ENCODE peak calls at places on chromosomes 13 and 19, in seven cellular contexts. One of them, this sample, is unnamed.

GRCh38 chr19:54653181-54653809 is 9.5 kb upstream of the LILRB4 start:
- DNase-seq in endothelial cell: no peak
- DNase-seq in stimulated activated CD4-positive, alpha-beta T cell treated with anti-CD3 and anti-CD28 coated beads, Interleukin-2, amount 100 ng/mL, for 48 hours: no peak
- DNase-seq in fibroblast of lung: peak
- DNase-seq in AG10803: peak
- DNase-seq in T1000: no peak
- DNase-seq in NCI-H1105 treated with DMSO at 0.1 percent for 48 hours: peak
- DNase-seq in this sample: no peak

GRCh38 chr13:114035583-114036501 is 62.0 kb upstream of the C13orf46 start:
- DNase-seq in stimulated activated CD4-positive, alpha-beta T cell treated with anti-CD3 and anti-CD28 coated beads, Interleukin-2, amount 100 ng/mL, for 48 hours: no peak
- DNase-seq in NCI-H1105 treated with DMSO at 0.1 percent for 48 hours: no peak
- DNase-seq in fibroblast of lung: peak
- DNase-seq in endothelial cell: peak
- DNase-seq in T1000: no peak
- DNase-seq in AG10803: peak
- DNase-seq in this sample: no peak

GRCh38 chr19:679418-680286 is 3.5 kb downstream of the FSTL3 start:
- DNase-seq in NCI-H1105 treated with DMSO at 0.1 percent for 48 hours: peak
- DNase-seq in stimulated activated CD4-positive, alpha-beta T cell treated with anti-CD3 and anti-CD28 coated beads, Interleukin-2, amount 100 ng/mL, for 48 hours: no peak
- DNase-seq in endothelial cell: peak
- DNase-seq in T1000: peak
- DNase-seq in AG10803: peak
- DNase-seq in fibroblast of lung: peak
- DNase-seq in this sample: peak

GRCh38 chr19:51691122-51692064 is 1.7 kb upstream of the SPACA6 start:
- DNase-seq in endothelial cell: no peak
- DNase-seq in T1000: no peak
- DNase-seq in NCI-H1105 treated with DMSO at 0.1 percent for 48 hours: no peak
- DNase-seq in stimulated activated CD4-positive, alpha-beta T cell treated with anti-CD3 and anti-CD28 coated beads, Interleukin-2, amount 100 ng/mL, for 48 hours: no peak
- DNase-seq in fibroblast of lung: peak
- DNase-seq in AG10803: peak
- DNase-seq in this sample: no peak

GRCh38 chr13:51793570-51794273 is 10.2 kb downstream of the DHRS12 start:
- DNase-seq in NCI-H1105 treated with DMSO at 0.1 percent for 48 hours: no peak
- DNase-seq in endothelial cell: no peak
- DNase-seq in AG10803: peak
- DNase-seq in fibroblast of lung: peak
- DNase-seq in stimulated activated CD4-positive, alpha-beta T cell treated with anti-CD3 and anti-CD28 coated beads, Interleukin-2, amount 100 ng/mL, for 48 hours: peak
- DNase-seq in T1000: no peak
- DNase-seq in this sample: no peak

GRCh38 chr19:8081569-8082550 is 29.3 kb downstream of the CCL25 start:
- DNase-seq in stimulated activated CD4-positive, alpha-beta T cell treated with anti-CD3 and anti-CD28 coated beads, Interleukin-2, amount 100 ng/mL, for 48 hours: no peak
- DNase-seq in AG10803: no peak
- DNase-seq in T1000: no peak
- DNase-seq in fibroblast of lung: no peak
- DNase-seq in NCI-H1105 treated with DMSO at 0.1 percent for 48 hours: no peak
- DNase-seq in endothelial cell: no peak
- DNase-seq in this sample: no peak

GRCh38 chr13:26051231-26052135 is at the start of gene SHISA2:
- DNase-seq in T1000: no peak
- DNase-seq in AG10803: peak
- DNase-seq in stimulated activated CD4-positive, alpha-beta T cell treated with anti-CD3 and anti-CD28 coated beads, Interleukin-2, amount 100 ng/mL, for 48 hours: peak
- DNase-seq in fibroblast of lung: peak
- DNase-seq in endothelial cell: peak
- DNase-seq in NCI-H1105 treated with DMSO at 0.1 percent for 48 hours: peak
- DNase-seq in this sample: peak

GRCh38 chr19:46384396-46384795 is 29.0 kb downstream of the CCDC8 start:
- DNase-seq in AG10803: no peak
- DNase-seq in fibroblast of lung: no peak
- DNase-seq in endothelial cell: no peak
- DNase-seq in NCI-H1105 treated with DMSO at 0.1 percent for 48 hours: no peak
- DNase-seq in stimulated activated CD4-positive, alpha-beta T cell treated with anti-CD3 and anti-CD28 coated beads, Interleukin-2, amount 100 ng/mL, for 48 hours: no peak
- DNase-seq in T1000: no peak
- DNase-seq in this sample: no peak

GRCh38 chr19:33805840-33806433 is 9.3 kb downstream of the KCTD15 start:
- DNase-seq in NCI-H1105 treated with DMSO at 0.1 percent for 48 hours: no peak
- DNase-seq in endothelial cell: no peak
- DNase-seq in T1000: no peak
- DNase-seq in stimulated activated CD4-positive, alpha-beta T cell treated with anti-CD3 and anti-CD28 coated beads, Interleukin-2, amount 100 ng/mL, for 48 hours: no peak
- DNase-seq in fibroblast of lung: no peak
- DNase-seq in AG10803: no peak
- DNase-seq in this sample: no peak

GRCh38 chr13:20526664-20527063 is 1.0 kb upstream of the CRYL1 start:
- DNase-seq in AG10803: peak
- DNase-seq in stimulated activated CD4-positive, alpha-beta T cell treated with anti-CD3 and anti-CD28 coated beads, Interleukin-2, amount 100 ng/mL, for 48 hours: no peak
- DNase-seq in NCI-H1105 treated with DMSO at 0.1 percent for 48 hours: no peak
- DNase-seq in fibroblast of lung: peak
- DNase-seq in endothelial cell: no peak
- DNase-seq in T1000: no peak
- DNase-seq in this sample: peak

GRCh38 chr19:15260939-15261338 is 28.7 kb upstream of the EPHX3 start:
- DNase-seq in endothelial cell: no peak
- DNase-seq in T1000: no peak
- DNase-seq in AG10803: peak
- DNase-seq in NCI-H1105 treated with DMSO at 0.1 percent for 48 hours: no peak
- DNase-seq in fibroblast of lung: no peak
- DNase-seq in stimulated activated CD4-positive, alpha-beta T cell treated with anti-CD3 and anti-CD28 coated beads, Interleukin-2, amount 100 ng/mL, for 48 hours: no peak
- DNase-seq in this sample: no peak

GRCh38 chr19:47283405-47284059 is 8.8 kb downstream of the INAFM1 start:
- DNase-seq in NCI-H1105 treated with DMSO at 0.1 percent for 48 hours: no peak
- DNase-seq in stimulated activated CD4-positive, alpha-beta T cell treated with anti-CD3 and anti-CD28 coated beads, Interleukin-2, amount 100 ng/mL, for 48 hours: no peak
- DNase-seq in AG10803: no peak
- DNase-seq in T1000: no peak
- DNase-seq in fibroblast of lung: no peak
- DNase-seq in endothelial cell: no peak
- DNase-seq in this sample: no peak

GRCh38 chr13:40895715-40896184 is 106.3 kb downstream of the SLC25A15 start:
- DNase-seq in fibroblast of lung: no peak
- DNase-seq in T1000: no peak
- DNase-seq in AG10803: no peak
- DNase-seq in endothelial cell: no peak
- DNase-seq in stimulated activated CD4-positive, alpha-beta T cell treated with anti-CD3 and anti-CD28 coated beads, Interleukin-2, amount 100 ng/mL, for 48 hours: no peak
- DNase-seq in NCI-H1105 treated with DMSO at 0.1 percent for 48 hours: peak
- DNase-seq in this sample: peak

GRCh38 chr13:113855012-113855921 is 8.6 kb downstream of the GAS6 start:
- DNase-seq in T1000: no peak
- DNase-seq in NCI-H1105 treated with DMSO at 0.1 percent for 48 hours: no peak
- DNase-seq in AG10803: no peak
- DNase-seq in stimulated activated CD4-positive, alpha-beta T cell treated with anti-CD3 and anti-CD28 coated beads, Interleukin-2, amount 100 ng/mL, for 48 hours: no peak
- DNase-seq in endothelial cell: no peak
- DNase-seq in fibroblast of lung: no peak
- DNase-seq in this sample: no peak

GRCh38 chr13:22915442-22916082 is 265.2 kb upstream of the SGCG start:
- DNase-seq in fibroblast of lung: peak
- DNase-seq in endothelial cell: peak
- DNase-seq in NCI-H1105 treated with DMSO at 0.1 percent for 48 hours: peak
- DNase-seq in T1000: no peak
- DNase-seq in stimulated activated CD4-positive, alpha-beta T cell treated with anti-CD3 and anti-CD28 coated beads, Interleukin-2, amount 100 ng/mL, for 48 hours: no peak
- DNase-seq in AG10803: peak
- DNase-seq in this sample: no peak

GRCh38 chr19:1748115-1748702 is 5.1 kb upstream of the ONECUT3 start:
- DNase-seq in AG10803: no peak
- DNase-seq in stimulated activated CD4-positive, alpha-beta T cell treated with anti-CD3 and anti-CD28 coated beads, Interleukin-2, amount 100 ng/mL, for 48 hours: no peak
- DNase-seq in T1000: no peak
- DNase-seq in NCI-H1105 treated with DMSO at 0.1 percent for 48 hours: no peak
- DNase-seq in fibroblast of lung: no peak
- DNase-seq in endothelial cell: no peak
- DNase-seq in this sample: no peak

GRCh38 chr13:44578064-44578394 is 1.9 kb upstream of the TSC22D1 start:
- DNase-seq in endothelial cell: no peak
- DNase-seq in stimulated activated CD4-positive, alpha-beta T cell treated with anti-CD3 and anti-CD28 coated beads, Interleukin-2, amount 100 ng/mL, for 48 hours: no peak
- DNase-seq in T1000: no peak
- DNase-seq in AG10803: peak
- DNase-seq in NCI-H1105 treated with DMSO at 0.1 percent for 48 hours: no peak
- DNase-seq in fibroblast of lung: peak
- DNase-seq in this sample: peak

GRCh38 chr19:46821512-46822359 is 28.9 kb downstream of the AP2S1 start:
- DNase-seq in NCI-H1105 treated with DMSO at 0.1 percent for 48 hours: no peak
- DNase-seq in T1000: no peak
- DNase-seq in fibroblast of lung: no peak
- DNase-seq in stimulated activated CD4-positive, alpha-beta T cell treated with anti-CD3 and anti-CD28 coated beads, Interleukin-2, amount 100 ng/mL, for 48 hours: peak
- DNase-seq in AG10803: no peak
- DNase-seq in endothelial cell: no peak
- DNase-seq in this sample: peak

GRCh38 chr19:29526730-29527499 is 1.1 kb downstream of the VSTM2B start:
- DNase-seq in fibroblast of lung: no peak
- DNase-seq in AG10803: no peak
- DNase-seq in T1000: no peak
- DNase-seq in endothelial cell: peak
- DNase-seq in stimulated activated CD4-positive, alpha-beta T cell treated with anti-CD3 and anti-CD28 coated beads, Interleukin-2, amount 100 ng/mL, for 48 hours: peak
- DNase-seq in NCI-H1105 treated with DMSO at 0.1 percent for 48 hours: peak
- DNase-seq in this sample: no peak

GRCh38 chr13:91154553-91154952 is 192.9 kb upstream of the MIR17HG start:
- DNase-seq in stimulated activated CD4-positive, alpha-beta T cell treated with anti-CD3 and anti-CD28 coated beads, Interleukin-2, amount 100 ng/mL, for 48 hours: no peak
- DNase-seq in AG10803: peak
- DNase-seq in NCI-H1105 treated with DMSO at 0.1 percent for 48 hours: no peak
- DNase-seq in T1000: no peak
- DNase-seq in endothelial cell: no peak
- DNase-seq in fibroblast of lung: peak
- DNase-seq in this sample: peak

GRCh38 chr13:40776681-40777165 is 5.7 kb upstream of the MRPS31 start:
- DNase-seq in T1000: no peak
- DNase-seq in stimulated activated CD4-positive, alpha-beta T cell treated with anti-CD3 and anti-CD28 coated beads, Interleukin-2, amount 100 ng/mL, for 48 hours: peak
- DNase-seq in AG10803: peak
- DNase-seq in endothelial cell: no peak
- DNase-seq in fibroblast of lung: peak
- DNase-seq in NCI-H1105 treated with DMSO at 0.1 percent for 48 hours: no peak
- DNase-seq in this sample: no peak

GRCh38 chr13:111367340-111367739 is 46.9 kb downstream of the TEX29 start:
- DNase-seq in AG10803: no peak
- DNase-seq in fibroblast of lung: no peak
- DNase-seq in stimulated activated CD4-positive, alpha-beta T cell treated with anti-CD3 and anti-CD28 coated beads, Interleukin-2, amount 100 ng/mL, for 48 hours: no peak
- DNase-seq in endothelial cell: no peak
- DNase-seq in NCI-H1105 treated with DMSO at 0.1 percent for 48 hours: no peak
- DNase-seq in T1000: no peak
- DNase-seq in this sample: no peak

GRCh38 chr19:13670846-13671245 is 93.5 kb upstream of the MRI1 start:
- DNase-seq in fibroblast of lung: no peak
- DNase-seq in T1000: no peak
- DNase-seq in endothelial cell: no peak
- DNase-seq in NCI-H1105 treated with DMSO at 0.1 percent for 48 hours: peak
- DNase-seq in AG10803: no peak
- DNase-seq in stimulated activated CD4-positive, alpha-beta T cell treated with anti-CD3 and anti-CD28 coated beads, Interleukin-2, amount 100 ng/mL, for 48 hours: no peak
- DNase-seq in this sample: no peak

GRCh38 chr19:8147579-8147978 is 1.8 kb downstream of the FBN3 start:
- DNase-seq in fibroblast of lung: no peak
- DNase-seq in AG10803: no peak
- DNase-seq in stimulated activated CD4-positive, alpha-beta T cell treated with anti-CD3 and anti-CD28 coated beads, Interleukin-2, amount 100 ng/mL, for 48 hours: no peak
- DNase-seq in endothelial cell: no peak
- DNase-seq in NCI-H1105 treated with DMSO at 0.1 percent for 48 hours: no peak
- DNase-seq in T1000: no peak
- DNase-seq in this sample: no peak

GRCh38 chr19:39996218-39996810 is 546 bp upstream of the ZNF546 start:
- DNase-seq in endothelial cell: no peak
- DNase-seq in stimulated activated CD4-positive, alpha-beta T cell treated with anti-CD3 and anti-CD28 coated beads, Interleukin-2, amount 100 ng/mL, for 48 hours: peak
- DNase-seq in fibroblast of lung: peak
- DNase-seq in T1000: no peak
- DNase-seq in AG10803: peak
- DNase-seq in NCI-H1105 treated with DMSO at 0.1 percent for 48 hours: peak
- DNase-seq in this sample: peak

GRCh38 chr19:47225746-47226425 is 5.1 kb downstream of the BBC3 start:
- DNase-seq in stimulated activated CD4-positive, alpha-beta T cell treated with anti-CD3 and anti-CD28 coated beads, Interleukin-2, amount 100 ng/mL, for 48 hours: peak
- DNase-seq in AG10803: peak
- DNase-seq in T1000: peak
- DNase-seq in endothelial cell: peak
- DNase-seq in NCI-H1105 treated with DMSO at 0.1 percent for 48 hours: peak
- DNase-seq in fibroblast of lung: peak
- DNase-seq in this sample: peak

GRCh38 chr13:114264886-114265611 is 16.4 kb upstream of the UPF3A start:
- DNase-seq in fibroblast of lung: peak
- DNase-seq in stimulated activated CD4-positive, alpha-beta T cell treated with anti-CD3 and anti-CD28 coated beads, Interleukin-2, amount 100 ng/mL, for 48 hours: no peak
- DNase-seq in endothelial cell: no peak
- DNase-seq in AG10803: peak
- DNase-seq in NCI-H1105 treated with DMSO at 0.1 percent for 48 hours: no peak
- DNase-seq in T1000: no peak
- DNase-seq in this sample: no peak

GRCh38 chr13:100330662-100331061 is 241.8 kb downstream of the PCCA start:
- DNase-seq in AG10803: no peak
- DNase-seq in endothelial cell: no peak
- DNase-seq in fibroblast of lung: peak
- DNase-seq in stimulated activated CD4-positive, alpha-beta T cell treated with anti-CD3 and anti-CD28 coated beads, Interleukin-2, amount 100 ng/mL, for 48 hours: no peak
- DNase-seq in NCI-H1105 treated with DMSO at 0.1 percent for 48 hours: no peak
- DNase-seq in T1000: no peak
- DNase-seq in this sample: no peak